ENCODE peak calls at places on chromosome 3, in four cellular contexts. N is BE2C, V is GDM1, C is stromal cell of bone marrow. F is an unnamed sample.

GRCh38 chr3:195555110-195555509 is 12.0 kb upstream of the PPP1R2 start:
- DNase-seq in C (no peak), N (no peak), V (no peak), F (no peak)

GRCh38 chr3:108180214-108180613 is 42.0 kb downstream of the IFT57 start:
- DNase-seq in N (no peak), C (peak; percentile 47), V (no peak), F (no peak)

GRCh38 chr3:31704651-31705179 is 172.0 kb downstream of the STT3B start:
- DNase-seq in N (peak; percentile 21), C (peak; percentile 47), V (no peak), F (no peak)

GRCh38 chr3:56894912-56895431 is 93.2 kb upstream of the ARHGEF3 start:
- DNase-seq in V (peak; percentile 50), C (peak; percentile 42), N (no peak), F (no peak)

GRCh38 chr3:25863011-25863415 is 73.1 kb downstream of the OXSM start:
- DNase-seq in N (no peak), C (no peak), V (no peak), F (no peak)

GRCh38 chr3:173891272-173892100 is 493.9 kb downstream of the NLGN1 start:
- DNase-seq in N (no peak), C (no peak), V (peak; percentile 5), F (no peak)

GRCh38 chr3:45210308-45211038 is 15.6 kb downstream of the TMEM158 start:
- DNase-seq in C (peak; percentile 65), N (peak; percentile 65), V (peak; percentile 71), F (peak; percentile 89)

GRCh38 chr3:14130707-14131106 is 5.9 kb downstream of the TMEM43 start:
- DNase-seq in N (no peak), C (no peak), V (no peak), F (no peak)

GRCh38 chr3:17140670-17141505 is 256.1 kb downstream of the PLCL2 start:
- DNase-seq in V (no peak), C (peak; percentile 33), N (no peak), F (no peak)

GRCh38 chr3:29697989-29698388 is 417.1 kb downstream of the RBMS3 start:
- DNase-seq in N (no peak), V (no peak), C (peak; percentile 21), F (no peak)

GRCh38 chr3:62159693-62160092 is 213.7 kb downstream of the FEZF2 start:
- DNase-seq in N (no peak), C (peak; percentile 72), V (no peak), F (no peak)

GRCh38 chr3:183542355-183542754 is 13.2 kb downstream of the KLHL6 start:
- DNase-seq in C (no peak), N (no peak), V (no peak), F (no peak)

GRCh38 chr3:160544837-160545236 is 20.5 kb downstream of the KPNA4 start:
- DNase-seq in V (no peak), C (no peak), N (no peak), F (no peak)

GRCh38 chr3:32996755-32997091 is 45.3 kb downstream of the CCR4 start:
- DNase-seq in C (no peak), N (no peak), V (no peak), F (no peak)

GRCh38 chr3:152452318-152452717 is 183.6 kb downstream of the MBNL1 start:
- DNase-seq in N (no peak), V (no peak), C (no peak), F (no peak)

GRCh38 chr3:127037971-127038446 is 55.1 kb downstream of the PLXNA1 start:
- DNase-seq in V (no peak), N (peak; percentile 9), C (no peak), F (no peak)

GRCh38 chr3:159401069-159401468 is 587.6 kb upstream of the IL12A start:
- DNase-seq in N (no peak), V (no peak), C (no peak), F (no peak)

GRCh38 chr3:55166577-55167555 is 239.0 kb upstream of the LRTM1 start:
- DNase-seq in C (no peak), V (no peak), N (no peak), F (no peak)

GRCh38 chr3:121970047-121970446 is 52.0 kb downstream of the ILDR1 start:
- DNase-seq in V (no peak), C (no peak), N (no peak), F (no peak)

GRCh38 chr3:28726840-28727239 is 378.2 kb upstream of the AZI2 start:
- DNase-seq in V (no peak), C (peak; percentile 21), N (peak; percentile 54), F (peak; percentile 69)

GRCh38 chr3:46960081-46960701 is 16.4 kb downstream of the CCDC12 start:
- DNase-seq in N (no peak), V (no peak), C (no peak), F (no peak)

GRCh38 chr3:172223870-172224269 is 184.5 kb downstream of the FNDC3B start:
- DNase-seq in N (no peak), C (no peak), V (no peak), F (no peak)

GRCh38 chr3:173191611-173192010 is 50.6 kb upstream of the SPATA16 start:
- DNase-seq in V (no peak), N (no peak), C (no peak), F (no peak)

GRCh38 chr3:191246628-191247027 is 47.6 kb downstream of the OSTN start:
- DNase-seq in C (peak; percentile 49), V (no peak), N (no peak), F (no peak)

GRCh38 chr3:39791603-39792002 is 17.8 kb upstream of the MYRIP start:
- DNase-seq in N (no peak), V (no peak), C (no peak), F (no peak)

GRCh38 chr3:171113716-171114115 is 87.2 kb upstream of the SLC2A2 start:
- DNase-seq in V (no peak), C (no peak), N (peak; percentile 23), F (no peak)

GRCh38 chr3:154887869-154888268 is 192.2 kb upstream of the MME start:
- DNase-seq in V (no peak), N (no peak), C (no peak), F (no peak)

F was measured in H1.